ENCODE peak calls at places on chromosome 21, in five cellular contexts. D is amniotic stem cell; F is fibroblast of pulmonary artery; Z is activated T-helper 1 cell treated with anti-CD3 and anti-CD28 coated beads, Interleukin-2, amount 50 U/mL, for 16 hours; I is CD8-positive, alpha-beta T cell. V is an unnamed sample.

GRCh38 chr21:45261093-45261492 is 26.6 kb downstream of the POFUT2 start:
- DNase-seq in F (no peak), D (no peak), I (no peak), Z (no peak), V (no peak)

GRCh38 chr21:34794686-34795085 is 125.9 kb downstream of the CLIC6 start:
- DNase-seq in I (no peak), F (no peak), Z (no peak), D (no peak), V (no peak)

GRCh38 chr21:33541105-33541711 is 709 bp downstream of the GART start:
- DNase-seq in D (no peak), I (no peak), Z (no peak), F (peak; percentile 17), V (peak; percentile 18)

GRCh38 chr21:37984416-37984815 is 68.2 kb upstream of the KCNJ6 start:
- DNase-seq in F (no peak), D (no peak), I (no peak), Z (no peak), V (no peak)

GRCh38 chr21:17798796-17799195 is 20.4 kb downstream of the C21orf91 start:
- DNase-seq in I (no peak), Z (no peak), D (no peak), F (no peak), V (no peak)

GRCh38 chr21:42218836-42219605 is at the start of gene ABCG1:
- DNase-seq in Z (peak; percentile 32), F (peak; percentile 33), I (no peak), D (no peak), V (peak; percentile 27)

GRCh38 chr21:14734191-14734590 is 188.1 kb upstream of the SAMSN1 start:
- DNase-seq in F (no peak), I (no peak), D (no peak), Z (no peak), V (no peak)

GRCh38 chr21:36148886-36149285 is 7.7 kb upstream of the DOP1B start:
- DNase-seq in D (no peak), I (no peak), F (no peak), Z (no peak), V (no peak)

GRCh38 chr21:33561373-33561772 is 18.5 kb downstream of the SON start:
- DNase-seq in Z (no peak), F (peak; percentile 25), D (no peak), I (no peak), V (no peak)

GRCh38 chr21:45539796-45540600 is 2.2 kb downstream of the SLC19A1 start:
- DNase-seq in Z (no peak), D (no peak), F (no peak), I (no peak), V (no peak)

GRCh38 chr21:29300547-29301138 is 1.9 kb downstream of the BACH1 start:
- DNase-seq in D (no peak), I (no peak), Z (no peak), F (no peak), V (no peak)

GRCh38 chr21:25552856-25553255 is 54.4 kb downstream of the MRPL39 start:
- DNase-seq in I (no peak), Z (no peak), D (no peak), F (no peak), V (no peak)

GRCh38 chr21:32977216-32977615 is 48.5 kb upstream of the OLIG2 start:
- DNase-seq in Z (no peak), F (no peak), D (no peak), I (no peak), V (no peak)

GRCh38 chr21:42429856-42430255 is 26.2 kb downstream of the UBASH3A start:
- DNase-seq in Z (no peak), D (no peak), I (no peak), F (no peak), V (no peak)

GRCh38 chr21:42489991-42490390 is 6.0 kb downstream of the RSPH1 start:
- DNase-seq in F (no peak), I (no peak), D (no peak), Z (no peak), V (no peak)

GRCh38 chr21:41973861-41974751 is 20.3 kb upstream of the C2CD2 start:
- DNase-seq in Z (no peak), I (no peak), F (peak; percentile 14), D (no peak), V (no peak)

GRCh38 chr21:45788635-45789506 is 145.3 kb downstream of the PCBP3 start:
- DNase-seq in F (no peak), Z (no peak), D (no peak), I (no peak), V (no peak)

GRCh38 chr21:46108827-46109226 is 10.9 kb downstream of the COL6A2 start:
- DNase-seq in F (no peak), Z (no peak), I (no peak), D (no peak), V (no peak)

GRCh38 chr21:45522986-45523385 is 19.3 kb downstream of the SLC19A1 start:
- DNase-seq in I (no peak), D (no peak), F (no peak), Z (no peak), V (no peak)